ENCODE peak calls at places on chromosomes 11 and 22, in four cellular contexts. R is H1, O is GM12878, A is HepG2. L is an unnamed sample.

GRCh38 chr11:16126361-16126760 is 230.0 kb downstream of the SOX6 start:
- DNase-seq in R (no peak), O (no peak), A (peak), L (no peak)

GRCh38 chr11:87324817-87325489 is 287.2 kb downstream of the TMEM135 start:
- DNase-seq in R (no peak), O (no peak), A (no peak), L (no peak)

GRCh38 chr11:64891215-64891848 is 12.9 kb upstream of the EHD1 start:
- DNase-seq in R (no peak), O (no peak), A (no peak), L (no peak)

GRCh38 chr11:74492084-74492483 is 1.4 kb downstream of the LIPT2 start:
- DNase-seq in R (no peak), O (no peak), A (no peak), L (no peak)

GRCh38 chr11:119100246-119100959 is 1.2 kb downstream of the DPAGT1 start:
- DNase-seq in R (no peak), O (no peak), A (peak), L (peak)

GRCh38 chr11:76166314-76166713 is 40.0 kb downstream of the WNT11 start:
- DNase-seq in R (no peak), O (peak), A (no peak), L (no peak)

GRCh38 chr22:48889887-48890692 is 937.6 kb downstream of the BRD1 start:
- DNase-seq in R (no peak), O (no peak), A (no peak), L (no peak)

GRCh38 chr11:71309181-71309580 is 56.8 kb upstream of the SHANK2 start:
- DNase-seq in R (peak), O (no peak), A (no peak), L (no peak)

GRCh38 chr11:70189622-70190021 is 13.5 kb upstream of the FADD start:
- DNase-seq in R (no peak), O (no peak), A (no peak), L (no peak)

GRCh38 chr11:45313211-45313865 is 27.2 kb upstream of the SYT13 start:
- DNase-seq in R (peak), O (no peak), A (no peak), L (no peak)

GRCh38 chr11:98772799-98773198 is 247.9 kb upstream of the CNTN5 start:
- DNase-seq in R (no peak), O (no peak), A (no peak), L (no peak)

GRCh38 chr22:43542681-43543521 is 131.1 kb downstream of the MPPED1 start:
- DNase-seq in R (no peak), O (no peak), A (no peak), L (no peak)

GRCh38 chr11:79971255-79971654 is 530.4 kb upstream of the TENM4 start:
- DNase-seq in R (no peak), O (no peak), A (no peak), L (no peak)

GRCh38 chr11:134958870-134959269 is 546.8 kb upstream of the B3GAT1 start:
- DNase-seq in R (peak), O (no peak), A (no peak), L (no peak)

GRCh38 chr11:33531743-33532181 is 168.9 kb downstream of the C11orf91 start:
- DNase-seq in R (no peak), O (no peak), A (no peak), L (no peak)

GRCh38 chr22:43313497-43314474 is 29.4 kb downstream of the SCUBE1 start:
- DNase-seq in R (no peak), O (no peak), A (no peak), L (no peak)

GRCh38 chr22:23613193-23613973 is 18.7 kb downstream of the DRICH1 start:
- DNase-seq in R (no peak), O (no peak), A (peak), L (no peak)

GRCh38 chr22:17814084-17814483 is 39.8 kb upstream of the BID start:
- DNase-seq in R (no peak), O (no peak), A (no peak), L (no peak)

GRCh38 chr22:49305215-49305965 is 522.3 kb downstream of the BRD1 start:
- DNase-seq in R (peak), O (no peak), A (peak), L (peak)

GRCh38 chr11:133541331-133542095 is 9.2 kb upstream of the OPCML start:
- DNase-seq in R (peak), O (no peak), A (no peak), L (no peak)
- TF ChIP-seq HDAC6 in R (no peak), O (no peak), A (no peak), L (no peak)

DNA sequence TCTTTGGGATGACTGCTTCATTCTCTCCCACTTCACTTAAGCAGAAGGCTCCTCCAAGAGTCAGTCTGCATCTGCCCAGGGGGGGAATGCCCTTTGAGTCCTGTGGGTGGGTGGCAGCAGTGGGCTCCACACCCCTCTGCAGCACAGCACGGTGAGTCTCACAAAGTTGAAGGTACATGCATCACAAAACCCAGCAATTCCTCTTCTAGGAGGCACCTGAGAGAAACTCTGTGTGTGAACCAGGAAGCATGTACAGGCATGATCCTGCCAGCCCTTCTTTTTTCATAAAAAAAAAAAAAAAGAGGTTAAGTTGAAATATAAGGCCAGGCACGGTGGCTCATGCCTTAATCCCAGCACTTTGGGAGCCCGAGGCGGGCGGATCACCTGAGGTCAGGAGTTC is 87.2 kb downstream of the MYO18B start:
- DNase-seq in R (no peak), O (no peak), A (no peak), L (no peak)
- TF ChIP-seq HDAC6 in R (no peak), O (no peak), A (no peak), L (no peak)

DNA sequence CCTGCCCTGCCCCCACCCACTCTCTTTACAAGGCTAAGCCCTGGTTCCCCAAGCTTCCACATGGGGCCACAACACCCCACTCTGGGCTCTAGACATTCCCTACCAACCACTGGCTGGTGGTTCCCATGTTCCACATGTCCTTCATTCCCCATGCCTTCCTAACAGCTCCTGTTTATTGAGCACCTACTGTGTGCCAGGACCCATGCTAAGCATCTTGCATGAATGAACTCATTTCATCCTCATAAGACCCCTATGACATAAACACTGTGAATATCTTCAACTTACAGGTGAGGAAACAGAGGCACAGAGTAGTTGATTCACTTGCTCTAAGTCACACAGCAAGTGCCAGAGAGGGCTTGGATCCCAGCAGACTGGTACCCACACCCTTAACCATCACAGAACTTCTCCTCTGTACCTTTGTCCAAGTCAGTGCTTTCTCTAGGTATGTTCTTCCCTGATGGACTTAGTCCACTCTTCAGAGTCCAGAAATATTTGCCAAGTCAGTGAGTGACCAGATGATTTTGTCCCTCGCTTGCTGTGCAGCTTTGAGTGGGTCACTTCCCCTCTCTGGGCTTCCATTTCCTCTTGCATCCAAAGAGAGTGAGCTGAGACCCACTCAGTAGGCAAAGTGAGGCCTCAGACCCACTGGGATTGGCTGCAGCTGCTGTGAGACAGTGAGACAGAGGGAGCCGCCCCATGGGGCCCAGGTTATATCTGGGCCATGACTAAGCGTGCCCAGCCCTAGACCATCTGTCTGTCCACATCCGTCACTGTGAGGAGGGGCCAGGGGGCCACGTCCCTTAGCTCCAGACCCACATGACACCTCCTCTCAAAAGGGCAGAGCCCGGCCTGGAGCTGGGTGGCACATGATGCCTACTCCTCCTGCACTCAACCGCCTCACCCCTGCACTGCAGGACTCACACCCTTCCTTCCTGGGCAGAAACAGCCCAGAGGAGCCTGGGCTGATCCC is 132.4 kb downstream of the MN1 start:
- DNase-seq in R (no peak), O (no peak), A (peak), L (peak)
- TF ChIP-seq HDAC6 in R (no peak), O (no peak), A (no peak), L (no peak)

GRCh38 chr11:60905047-60905446 is 1.3 kb downstream of the PRPF19 start:
- DNase-seq in R (no peak), O (no peak), A (no peak), L (no peak)
- TF ChIP-seq HDAC6 in R (no peak), O (no peak), A (no peak), L (no peak)

DNA sequence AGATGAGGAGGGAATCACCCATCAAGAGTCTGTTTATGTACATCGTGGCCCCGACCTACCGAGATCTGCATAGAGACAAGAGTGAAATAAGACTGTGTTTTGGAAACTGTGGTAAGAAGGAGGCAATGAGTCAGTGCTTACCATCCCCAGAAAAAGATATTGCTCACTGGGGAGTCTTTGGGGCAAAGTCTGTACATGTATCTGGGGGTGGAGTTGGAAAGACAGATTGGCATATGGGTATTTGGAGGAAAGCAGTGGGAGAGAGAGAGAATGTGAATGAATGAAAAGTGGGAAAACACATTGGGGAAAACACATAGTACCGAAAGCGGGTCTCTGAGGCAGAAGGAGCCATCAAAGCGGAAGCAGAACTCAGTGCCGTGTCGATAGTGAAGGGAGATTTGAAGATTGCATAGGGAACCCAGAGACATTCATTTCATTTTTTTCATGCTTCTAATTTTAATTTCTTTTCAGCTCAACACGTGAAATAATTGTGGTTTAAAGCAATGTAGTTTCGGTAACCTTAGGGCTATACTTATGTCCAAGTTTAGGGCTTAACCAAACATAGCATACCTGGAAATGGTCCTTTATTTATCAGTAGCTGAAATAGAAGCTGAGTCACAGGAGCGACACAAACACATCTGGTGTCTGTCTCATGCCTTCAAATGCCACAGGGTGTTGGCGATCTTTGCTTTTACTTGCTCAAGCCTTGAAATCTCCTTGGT is 98.6 kb upstream of the CD44 start:
- DNase-seq in R (no peak), O (peak), A (no peak), L (peak)
- TF ChIP-seq HDAC6 in R (no peak), O (no peak), A (no peak), L (no peak)

L was measured in K562.